ENCODE peak calls at places on chromosomes 12 and 14, in ten cellular contexts. T is stimulated activated CD8-positive, alpha-beta memory T cell treated with anti-CD3 and anti-CD28 coated beads, Interleukin-12 subunit alpha, Interleukin-12 subunit beta, amount 100 ng/mL, for 1 hour; A is neural crest cell; U is MCF 10A; J is NAMALWA; M is neural progenitor cell; E is foreskin fibroblast; D is Caco-2; V is B cell; G is CD4-positive, alpha-beta T cell. F is an unnamed sample.

GRCh38 chr14:78927261-78927660 is 757.1 kb downstream of the NRXN3 start:
- DNase-seq in V (no peak), A (no peak), U (no peak), G (no peak), D (no peak), T (no peak), M (peak; percentile 8), E (no peak), J (no peak), F (no peak)

GRCh38 chr14:92759679-92760523 is 11.5 kb upstream of the LGMN start:
- DNase-seq in E (no peak), A (no peak), G (no peak), U (no peak), J (no peak), M (no peak), D (no peak), V (no peak), T (no peak), F (no peak)

GRCh38 chr12:68572650-68573049 is 38.0 kb upstream of the RAP1B start:
- DNase-seq in U (no peak), T (no peak), E (no peak), V (no peak), M (no peak), J (no peak), A (no peak), D (no peak), G (no peak), F (no peak)

GRCh38 chr12:67068773-67069450 is 200.2 kb upstream of the CAND1 start:
- DNase-seq in U (peak; percentile 69), V (peak; percentile 40), T (no peak), J (peak; percentile 51), A (peak; percentile 48), E (peak; percentile 67), D (peak; percentile 45), G (peak; percentile 46), M (peak; percentile 83), F (peak; percentile 89)

GRCh38 chr14:92609955-92610354 is 96.4 kb downstream of the RIN3 start:
- DNase-seq in J (no peak), U (peak; percentile 87), E (peak; percentile 52), A (no peak), T (no peak), M (no peak), G (no peak), V (no peak), D (no peak), F (no peak)

GRCh38 chr12:95326450-95326849 is 108.8 kb downstream of the VEZT start:
- DNase-seq in M (no peak), J (no peak), A (no peak), T (no peak), V (no peak), G (no peak), U (no peak), E (peak; percentile 25), D (no peak), F (no peak)

GRCh38 chr14:32494566-32495434 is 165.7 kb downstream of the AKAP6 start:
- DNase-seq in G (no peak), E (peak; percentile 41), D (no peak), U (no peak), T (no peak), J (no peak), A (no peak), V (no peak), M (no peak), F (no peak)

GRCh38 chr14:60229614-60230013 is 19.4 kb upstream of the PPM1A start:
- DNase-seq in D (no peak), U (no peak), E (no peak), J (no peak), M (no peak), G (no peak), A (no peak), T (no peak), V (no peak), F (no peak)

GRCh38 chr14:24674204-24674970 is 40.4 kb upstream of the GZMB start:
- DNase-seq in E (no peak), T (peak; percentile 27), M (no peak), J (peak; percentile 46), G (no peak), A (no peak), V (peak; percentile 52), D (no peak), U (no peak), F (no peak)

GRCh38 chr12:120849765-120850164 is 54.4 kb downstream of the SPPL3 start:
- DNase-seq in M (no peak), T (no peak), G (no peak), U (peak; percentile 63), J (no peak), A (no peak), E (peak; percentile 42), V (no peak), D (no peak), F (no peak)

GRCh38 chr12:104520242-104520900 is 63.6 kb downstream of the CHST11 start:
- DNase-seq in U (peak; percentile 15), D (no peak), J (peak; percentile 50), T (no peak), G (no peak), E (no peak), A (no peak), M (no peak), V (peak; percentile 67), F (no peak)

GRCh38 chr14:92930737-92931602 is 8.0 kb downstream of the CHGA start:
- DNase-seq in J (no peak), G (no peak), A (no peak), U (peak; percentile 51), D (no peak), V (no peak), E (peak; percentile 77), M (no peak), T (no peak), F (no peak)

GRCh38 chr12:46451276-46452021 is 78.9 kb upstream of the SLC38A2 start:
- DNase-seq in U (no peak), V (no peak), E (no peak), T (no peak), G (no peak), A (no peak), J (no peak), M (no peak), D (no peak), F (no peak)

GRCh38 chr14:68816183-68816942 is 23.5 kb upstream of the ZFP36L1 start:
- DNase-seq in T (peak; percentile 85), D (peak; percentile 89), M (peak; percentile 95), A (peak; percentile 99), E (peak; percentile 96), U (peak; percentile 85), G (peak; percentile 87), J (peak; percentile 86), V (peak; percentile 93), F (peak; percentile 97)

GRCh38 chr14:21070083-21070609 is at the start of gene ARHGEF40:
- DNase-seq in A (peak; percentile 62), E (peak; percentile 81), G (no peak), T (no peak), M (peak; percentile 84), J (peak; percentile 17), V (peak; percentile 51), D (no peak), U (peak; percentile 42), F (peak; percentile 88)

GRCh38 chr12:27158322-27158721 is 75.9 kb upstream of the C12orf71 start:
- DNase-seq in M (peak; percentile 87), D (no peak), U (no peak), T (no peak), G (no peak), E (no peak), V (no peak), J (no peak), A (peak; percentile 3), F (peak; percentile 12)

GRCh38 chr14:35480119-35480769 is 53.7 kb upstream of the INSM2 start:
- DNase-seq in M (no peak), T (no peak), U (peak; percentile 31), A (no peak), J (no peak), D (no peak), E (peak; percentile 6), V (no peak), G (no peak), F (no peak)

GRCh38 chr14:60002819-60003492 is 83.0 kb downstream of the LRRC9 start:
- DNase-seq in G (no peak), U (no peak), T (no peak), E (no peak), J (no peak), A (no peak), V (no peak), D (peak; percentile 35), M (no peak), F (no peak)

GRCh38 chr14:61567838-61568571 is 127.3 kb upstream of the HIF1A start:
- DNase-seq in T (no peak), M (peak; percentile 71), E (no peak), U (no peak), V (no peak), J (peak; percentile 62), D (no peak), A (no peak), G (no peak), F (peak; percentile 64)

GRCh38 chr12:68158427-68158826 is 1.1 kb downstream of the IFNG start:
- DNase-seq in D (no peak), E (peak; percentile 13), V (peak; percentile 27), G (no peak), T (no peak), A (no peak), U (peak; percentile 60), M (peak; percentile 38), J (peak; percentile 66), F (peak; percentile 44)

GRCh38 chr12:51590347-51591019 is 550 bp upstream of the SCN8A start:
- DNase-seq in D (peak; percentile 87), A (peak; percentile 87), V (peak; percentile 88), U (peak; percentile 44), T (peak; percentile 45), J (peak; percentile 78), G (peak; percentile 65), E (peak; percentile 96), M (peak; percentile 98), F (peak; percentile 96)

GRCh38 chr12:75698052-75698451 is 186.6 kb upstream of the KRR1 start:
- DNase-seq in D (no peak), T (no peak), M (no peak), A (no peak), U (no peak), J (no peak), G (no peak), V (no peak), E (no peak), F (no peak)

GRCh38 chr12:118312578-118312977 is 60.1 kb downstream of the TAOK3 start:
- DNase-seq in T (no peak), U (no peak), A (no peak), E (no peak), J (no peak), D (no peak), G (no peak), V (no peak), M (no peak), F (no peak)

GRCh38 chr12:63093711-63094110 is 57.3 kb downstream of the AVPR1A start:
- DNase-seq in G (no peak), E (no peak), M (no peak), A (no peak), T (no peak), V (no peak), D (no peak), J (no peak), U (no peak), F (no peak)

GRCh38 chr14:37551119-37551518 is 43.9 kb downstream of the FOXA1 start:
- DNase-seq in E (no peak), J (no peak), D (no peak), M (no peak), T (no peak), G (no peak), A (no peak), V (no peak), U (no peak), F (no peak)

GRCh38 chr12:12716151-12716844 is 870 bp upstream of the CDKN1B start:
- DNase-seq in J (peak; percentile 52), V (peak; percentile 18), U (peak; percentile 25), G (no peak), M (no peak), E (peak; percentile 47), A (no peak), T (no peak), D (no peak), F (peak; percentile 40)

GRCh38 chr14:105532735-105533141 is 6.4 kb downstream of the TMEM121 start:
- DNase-seq in J (peak; percentile 71), A (peak; percentile 33), G (no peak), U (peak; percentile 12), T (no peak), V (peak; percentile 75), E (peak; percentile 40), M (peak; percentile 45), D (no peak), F (peak; percentile 81)

GRCh38 chr12:7122876-7123769 is 5.6 kb downstream of the RBP5 start:
- DNase-seq in A (no peak), T (no peak), D (peak; percentile 33), M (no peak), E (no peak), G (no peak), V (no peak), U (no peak), J (no peak), F (peak; percentile 29)

F was measured in H7.